ENCODE peak calls at places on chromosomes 5 and 9, in eight cellular contexts. I, M, E, C, K, S, H and N are unnamed samples.

GRCh38 chr9:110443146-110443877 is 105.6 kb upstream of the TXNDC8 start:
- DNase-seq in E (no peak), S (peak; percentile 52), I (no peak), M (peak; percentile 93), K (no peak), H (peak; percentile 59), C (no peak), N (no peak)

GRCh38 chr5:55160493-55161209 is 680 bp downstream of the GPX8 start:
- DNase-seq in H (peak; percentile 93), M (no peak), K (peak; percentile 63), S (peak; percentile 72), I (no peak), C (peak; percentile 38), E (no peak), N (peak; percentile 90)

GRCh38 chr9:70773579-70773978 is 347.8 kb downstream of the TRPM3 start:
- DNase-seq in E (no peak), H (no peak), I (no peak), M (no peak), S (no peak), K (no peak), C (no peak), N (no peak)

GRCh38 chr5:51389582-51390463 is 6.6 kb downstream of the ISL1 start:
- DNase-seq in M (no peak), H (no peak), E (no peak), C (no peak), K (no peak), S (no peak), I (no peak), N (peak; percentile 68)

GRCh38 chr5:43659075-43659474 is 56.1 kb downstream of the NNT start:
- DNase-seq in M (no peak), H (no peak), E (no peak), S (no peak), C (no peak), K (no peak), I (no peak), N (no peak)

GRCh38 chr9:76215066-76215465 is 179.2 kb downstream of the RFK start:
- DNase-seq in C (no peak), K (no peak), S (no peak), M (no peak), H (peak; percentile 82), I (no peak), E (no peak), N (peak; percentile 91)

GRCh38 chr5:179261301-179262125 is 83.7 kb downstream of the ADAMTS2 start:
- DNase-seq in C (peak; percentile 37), H (no peak), S (no peak), M (no peak), I (no peak), E (no peak), K (no peak), N (peak; percentile 91)

GRCh38 chr9:92716557-92716956 is 46.6 kb upstream of the IPPK start:
- DNase-seq in S (peak; percentile 71), H (no peak), C (peak; percentile 91), M (peak; percentile 25), E (peak; percentile 87), I (peak; percentile 80), K (peak; percentile 28), N (peak; percentile 86)

GRCh38 chr5:20678814-20679298 is 690.9 kb upstream of the CDH18 start:
- DNase-seq in S (no peak), H (peak; percentile 74), M (no peak), I (no peak), C (no peak), K (no peak), E (no peak), N (peak; percentile 69)

GRCh38 chr5:135369952-135370351 is 29.1 kb downstream of the MACROH2A1 start:
- DNase-seq in I (no peak), H (no peak), M (no peak), C (no peak), K (no peak), E (no peak), S (no peak), N (no peak)

GRCh38 chr5:95859327-95860060 is 37.0 kb upstream of the GLRX start:
- DNase-seq in C (no peak), M (no peak), K (no peak), S (peak; percentile 53), E (no peak), I (no peak), H (no peak), N (peak; percentile 70)

GRCh38 chr5:39598641-39599248 is 174.0 kb upstream of the DAB2 start:
- DNase-seq in C (no peak), M (no peak), S (no peak), E (no peak), H (no peak), K (no peak), I (no peak), N (peak; percentile 75)

GRCh38 chr9:127281887-127282286 is 17.3 kb downstream of the GARNL3 start:
- DNase-seq in S (no peak), M (no peak), E (no peak), K (no peak), I (no peak), C (no peak), H (no peak), N (no peak)

GRCh38 chr5:155064580-155064979 is 51.0 kb downstream of the KIF4B start:
- DNase-seq in I (no peak), H (no peak), E (no peak), C (no peak), S (no peak), K (no peak), M (no peak), N (no peak)

GRCh38 chr9:123360161-123361085 is 4.4 kb downstream of the CRB2 start:
- DNase-seq in C (peak; percentile 95), K (peak; percentile 89), H (no peak), S (no peak), E (peak; percentile 55), I (peak; percentile 19), M (peak; percentile 73), N (peak; percentile 99)